ENCODE peak calls at places on chromosomes 12 and 14, in four cellular contexts. E is suprapubic skin, P is AG04450, F is heart right ventricle. D is an unnamed sample.

GRCh38 chr14:38481939-38482678 is 226.2 kb upstream of the CLEC14A start:
- DNase-seq in E (no peak), P (no peak), F (no peak), D (no peak)

GRCh38 chr12:51388066-51388799 is 3.0 kb downstream of the GALNT6 start:
- DNase-seq in E (no peak), P (no peak), F (no peak), D (peak)

GRCh38 chr12:2267624-2268477 is 215.1 kb downstream of the CACNA1C start:
- DNase-seq in E (no peak), P (no peak), F (no peak), D (peak)

GRCh38 chr14:56731187-56731586 is 79.1 kb downstream of the OTX2 start:
- DNase-seq in E (no peak), P (no peak), F (no peak), D (no peak)

GRCh38 chr12:124768462-124769165 is 95.0 kb downstream of the SCARB1 start:
- DNase-seq in E (no peak), P (no peak), F (no peak), D (no peak)

GRCh38 chr12:124727922-124728321 is 135.7 kb downstream of the SCARB1 start:
- DNase-seq in E (no peak), P (no peak), F (no peak), D (no peak)

GRCh38 chr12:31859232-31859977 is 99.8 kb upstream of the RESF1 start:
- DNase-seq in E (no peak), P (no peak), F (no peak), D (no peak)

GRCh38 chr12:10941916-10942607 is 3.0 kb upstream of the TAS2R14 start:
- DNase-seq in E (no peak), P (no peak), F (no peak), D (no peak)

GRCh38 chr14:96131836-96132235 is 72.8 kb upstream of the BDKRB2 start:
- DNase-seq in E (no peak), P (no peak), F (no peak), D (no peak)

GRCh38 chr12:52442600-52443061 is 8.5 kb upstream of the KRT75 start:
- DNase-seq in E (peak), P (peak), F (no peak), D (peak)

GRCh38 chr12:127628655-127629054 is 638.3 kb upstream of the TMEM132C start:
- DNase-seq in E (no peak), P (no peak), F (no peak), D (no peak)

GRCh38 chr12:49367381-49368239 is at the start of gene SPATS2:
- DNase-seq in E (peak), P (no peak), F (peak), D (peak)

GRCh38 chr12:92294676-92295440 is 149.2 kb upstream of the BTG1 start:
- DNase-seq in E (no peak), P (peak), F (no peak), D (no peak)

GRCh38 chr12:30517320-30517719 is 178.3 kb downstream of the IPO8 start:
- DNase-seq in E (no peak), P (no peak), F (no peak), D (no peak)

GRCh38 chr12:30519535-30519934 is 176.1 kb downstream of the IPO8 start:
- DNase-seq in E (no peak), P (no peak), F (no peak), D (no peak)

GRCh38 chr12:30514666-30515065 is 181.0 kb downstream of the IPO8 start:
- DNase-seq in E (no peak), P (no peak), F (no peak), D (no peak)

DNA sequence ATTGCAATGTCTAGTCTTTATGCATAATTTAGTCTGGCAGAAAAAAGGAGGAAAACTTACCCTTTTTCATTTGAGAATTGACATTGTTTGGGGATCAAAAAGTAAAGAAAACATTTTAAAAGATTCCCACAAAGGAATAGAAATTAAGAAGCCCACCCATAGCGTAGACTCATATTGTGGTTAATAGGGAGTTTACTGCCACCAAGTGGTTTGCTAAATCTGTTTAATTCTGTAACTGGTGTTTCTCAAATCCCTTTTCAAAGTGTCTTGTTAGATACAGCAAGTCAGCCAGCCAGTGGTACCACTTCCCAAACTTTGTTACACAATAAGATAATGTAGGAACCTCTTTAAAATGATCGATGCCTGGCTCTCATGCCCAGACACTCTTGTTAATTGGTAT is 180.3 kb downstream of the IPO8 start:
- DNase-seq in E (no peak), P (no peak), F (no peak), D (no peak)
- TF ChIP-seq CTCF in E (no peak), P (no peak), F (peak), D (no peak)

GRCh38 chr14:20935303-20935984 is 19.8 kb upstream of the RNASE2 start:
- DNase-seq in E (no peak), P (no peak), F (no peak), D (no peak)

DNA sequence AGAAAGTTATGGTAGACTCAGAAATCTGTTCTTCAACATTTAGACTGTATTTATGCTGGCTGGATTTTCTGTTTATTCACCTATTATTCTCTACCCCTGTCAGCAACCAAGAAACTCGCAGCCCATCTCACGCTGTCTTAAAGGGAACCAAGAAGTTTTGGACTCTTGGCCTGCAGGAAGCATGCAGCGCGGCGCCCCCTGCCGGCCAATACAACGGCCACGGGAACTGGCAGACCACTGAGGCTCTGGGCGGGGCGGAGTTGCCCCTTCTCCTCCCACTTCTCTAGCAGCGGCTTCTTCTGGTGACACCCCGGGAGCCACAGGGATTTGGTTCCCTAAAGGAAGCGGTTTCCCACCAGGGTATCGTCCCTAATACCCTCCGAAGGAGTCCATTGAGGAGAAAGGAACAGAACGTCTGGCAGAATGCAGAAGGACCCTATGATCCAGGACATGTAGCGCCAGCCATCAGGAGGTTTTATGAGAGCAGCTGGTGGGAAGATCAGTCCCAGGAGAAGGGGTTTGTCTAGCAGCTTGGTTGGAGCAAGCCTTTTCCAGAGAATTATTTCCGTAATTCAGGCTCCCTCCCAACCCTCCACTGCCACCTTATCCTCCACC is 21.0 kb upstream of the RNASE2 start:
- DNase-seq in E (no peak), P (no peak), F (peak), D (no peak)
- TF ChIP-seq CTCF in E (no peak), P (peak), F (peak), D (no peak)

GRCh38 chr14:67137744-67138371 is 51.4 kb upstream of the GARIN2 start:
- DNase-seq in E (no peak), P (no peak), F (no peak), D (no peak)
- TF ChIP-seq CTCF in E (no peak), P (peak), F (peak), D (no peak)

DNA sequence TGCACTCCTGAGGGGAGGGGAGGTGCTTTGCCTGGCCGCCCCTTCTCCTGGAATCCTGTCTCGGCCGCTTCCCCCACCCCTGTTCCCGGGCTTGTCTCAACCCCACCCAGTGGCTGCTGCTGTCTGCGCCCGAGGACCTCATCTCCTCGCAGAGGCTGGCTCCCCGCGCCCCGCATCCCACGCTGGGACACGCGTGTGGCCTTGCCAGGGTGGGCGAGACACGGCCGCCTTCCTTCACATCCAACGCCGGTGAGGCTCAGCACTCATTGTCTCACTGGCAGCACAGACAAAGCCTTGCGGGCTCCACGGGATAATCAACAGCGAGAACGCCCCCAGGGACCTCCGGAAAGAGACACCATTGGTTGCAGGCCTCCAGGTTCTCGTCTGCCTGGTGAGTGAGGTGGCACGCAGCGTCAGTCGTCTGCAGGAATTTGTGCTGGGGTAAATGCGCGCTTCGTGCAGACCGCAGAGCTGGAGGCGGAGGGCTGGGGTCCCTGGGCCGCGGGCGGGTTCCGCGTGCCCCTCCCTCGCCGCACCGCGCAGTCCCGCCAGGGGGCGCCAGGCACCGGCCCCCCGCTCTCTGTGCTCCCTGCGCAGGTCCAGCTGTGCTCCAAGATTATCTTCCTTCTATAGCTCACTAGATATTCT is 26.8 kb downstream of the CCDC177 start:
- DNase-seq in E (no peak), P (no peak), F (no peak), D (no peak)
- TF ChIP-seq CTCF in E (no peak), P (peak), F (peak), D (no peak)

DNA sequence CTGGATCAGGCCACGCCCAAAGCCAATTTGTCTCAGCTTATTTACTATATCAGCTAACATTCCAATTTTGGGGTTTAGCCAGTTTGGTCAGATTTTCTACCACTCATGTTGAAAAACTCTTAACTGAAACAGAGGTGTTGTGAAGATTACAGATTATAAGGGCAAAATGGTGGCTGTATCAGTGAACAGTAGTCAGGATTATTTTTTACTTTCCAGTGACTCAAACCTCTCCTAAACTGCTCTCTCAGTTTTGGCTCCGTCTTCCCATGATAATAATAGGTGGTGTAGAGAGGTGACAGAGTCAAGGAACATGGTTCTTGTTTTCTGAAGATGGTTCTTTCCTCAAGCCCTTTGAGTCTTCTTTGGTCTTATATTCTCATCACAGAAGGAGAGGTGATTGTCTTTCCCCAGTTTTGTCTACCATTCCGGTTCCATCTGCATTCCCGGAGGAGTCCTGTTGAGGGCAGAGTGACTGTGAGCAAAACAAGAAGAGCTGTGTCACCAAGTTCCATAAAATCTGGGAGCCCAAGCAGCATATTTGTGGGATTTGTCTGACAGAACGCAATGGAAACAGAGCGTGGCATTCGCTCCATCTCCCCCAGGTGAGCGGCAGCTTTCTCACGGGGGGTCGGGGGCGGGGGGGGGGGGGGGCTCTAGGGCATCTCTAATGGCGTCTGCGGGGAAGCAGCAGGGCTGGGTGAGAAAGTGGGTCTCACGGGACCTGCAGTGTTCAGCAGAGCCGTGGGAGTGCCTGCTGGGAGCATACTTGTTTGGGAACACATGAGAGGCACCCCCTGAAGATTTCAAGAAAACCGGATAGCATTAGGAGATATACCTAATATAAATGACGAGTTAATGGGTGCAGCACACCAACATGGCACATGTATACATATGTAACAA is 59.1 kb downstream of the TBC1D30 start:
- DNase-seq in E (no peak), P (no peak), F (no peak), D (no peak)
- TF ChIP-seq CTCF in E (no peak), P (no peak), F (no peak), D (no peak)

GRCh38 chr14:92877757-92878431 is 45.1 kb upstream of the CHGA start:
- DNase-seq in E (no peak), P (no peak), F (peak), D (peak)

GRCh38 chr14:92884410-92884809 is 38.5 kb upstream of the CHGA start:
- DNase-seq in E (no peak), P (no peak), F (no peak), D (no peak)

GRCh38 chr14:92883066-92883465 is 39.9 kb upstream of the CHGA start:
- DNase-seq in E (no peak), P (no peak), F (no peak), D (no peak)

GRCh38 chr14:92880351-92880750 is 42.6 kb upstream of the CHGA start:
- DNase-seq in E (no peak), P (no peak), F (no peak), D (no peak)

GRCh38 chr14:92880851-92881250 is 42.1 kb upstream of the CHGA start:
- DNase-seq in E (no peak), P (no peak), F (no peak), D (no peak)
- TF ChIP-seq CTCF in E (no peak), P (peak), F (peak), D (no peak)

GRCh38 chr12:42144424-42145196 is at the start of gene GXYLT1:
- DNase-seq in E (peak), P (peak), F (peak), D (peak)

GRCh38 chr12:42145197-42145549 is 499 bp upstream of the GXYLT1 start:
- DNase-seq in E (no peak), P (no peak), F (no peak), D (no peak)

GRCh38 chr12:42144174-42144423 is 575 bp downstream of the GXYLT1 start:
- DNase-seq in E (no peak), P (no peak), F (no peak), D (no peak)

GRCh38 chr12:42143401-42144173 is 1.1 kb downstream of the GXYLT1 start:
- DNase-seq in E (no peak), P (no peak), F (no peak), D (no peak)

DNA sequence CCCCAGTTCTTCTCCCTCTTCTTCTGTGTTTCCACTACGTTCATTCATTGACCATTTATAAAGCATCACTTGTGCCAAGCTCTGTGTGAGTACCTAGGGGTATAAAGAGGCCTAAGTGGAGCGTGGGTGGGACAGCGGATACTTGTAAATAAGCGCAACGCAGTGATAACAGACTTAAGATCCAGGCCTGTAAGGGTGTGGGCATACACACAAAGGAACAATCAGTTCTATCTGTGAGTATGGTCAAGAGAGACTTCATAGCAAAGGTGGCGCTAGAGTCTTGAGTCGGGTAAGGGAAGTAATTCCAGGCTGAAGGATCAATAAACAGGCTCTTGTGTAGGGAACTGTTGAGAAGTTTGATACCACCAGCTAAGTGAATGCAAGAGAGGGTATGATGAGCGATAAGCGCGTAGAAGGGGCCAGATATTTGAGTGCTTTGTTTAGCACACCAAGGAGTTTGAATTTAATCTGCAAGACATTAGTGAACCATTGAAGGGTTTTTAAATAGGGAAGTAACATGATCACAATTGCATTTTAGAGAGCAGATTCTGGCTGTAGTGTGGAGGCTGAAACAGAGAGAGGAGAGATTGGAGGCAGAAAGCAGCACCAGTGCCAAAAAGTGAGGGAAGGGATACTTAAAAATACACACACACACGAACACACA is 1.0 kb upstream of the GXYLT1 start:
- DNase-seq in E (no peak), P (no peak), F (no peak), D (no peak)
- TF ChIP-seq CTCF in E (no peak), P (no peak), F (no peak), D (no peak)

GRCh38 chr14:102071283-102071998 is 15.4 kb downstream of the HSP90AA1 start:
- DNase-seq in E (no peak), P (peak), F (no peak), D (no peak)

GRCh38 chr14:102076793-102077759 is 9.8 kb downstream of the HSP90AA1 start:
- DNase-seq in E (no peak), P (no peak), F (no peak), D (no peak)

GRCh38 chr14:102078344-102078743 is 8.5 kb downstream of the HSP90AA1 start:
- DNase-seq in E (no peak), P (no peak), F (no peak), D (no peak)

GRCh38 chr14:102075155-102075554 is 11.7 kb downstream of the HSP90AA1 start:
- DNase-seq in E (no peak), P (no peak), F (no peak), D (no peak)

DNA sequence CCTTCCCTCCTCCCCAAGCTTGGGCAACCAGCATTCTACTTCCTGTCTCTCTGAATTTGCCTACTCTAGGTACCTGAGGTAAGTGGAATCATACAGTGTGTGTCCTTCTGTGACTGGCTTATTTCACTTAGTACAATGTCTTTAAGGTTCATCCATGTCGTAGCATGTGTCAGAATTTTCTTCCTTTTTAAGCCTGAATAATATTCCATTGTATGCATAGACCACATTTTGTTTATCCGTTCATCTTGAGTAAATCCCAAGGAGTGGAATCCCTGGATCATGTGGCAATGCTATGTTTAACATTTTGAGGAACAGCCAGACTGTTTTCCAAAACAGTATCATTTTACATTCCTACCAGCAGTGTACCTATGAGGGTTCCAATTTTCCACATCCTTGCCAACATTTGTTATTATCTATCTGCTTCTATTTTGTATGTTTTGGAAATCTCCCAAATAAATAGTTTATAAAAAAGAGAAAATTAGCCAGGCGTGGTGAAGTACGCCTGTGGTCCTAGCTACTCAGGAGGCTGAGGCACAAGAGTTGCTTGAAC is 12.4 kb downstream of the HSP90AA1 start:
- DNase-seq in E (no peak), P (no peak), F (no peak), D (no peak)
- TF ChIP-seq CTCF in E (no peak), P (peak), F (no peak), D (no peak)

DNA sequence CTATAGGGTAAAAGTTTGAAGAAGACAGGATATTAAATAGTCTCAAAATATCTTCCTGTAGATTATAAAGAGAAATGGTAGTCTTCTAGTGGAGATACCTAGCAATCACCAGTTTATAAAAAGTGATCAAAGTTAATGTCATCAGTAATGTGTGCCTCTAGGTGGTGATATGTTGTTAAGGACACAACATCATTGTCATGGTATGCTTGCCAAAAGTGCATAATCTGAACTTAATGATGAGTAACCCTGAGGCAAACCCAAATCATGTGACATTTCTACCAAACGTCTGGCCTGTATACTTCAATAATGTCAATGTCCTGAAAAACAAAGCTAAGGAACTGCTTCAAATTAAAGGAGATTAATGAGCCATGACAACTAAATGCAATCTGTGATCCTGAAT is 214.7 kb downstream of the PHLDA1 start:
- DNase-seq in E (no peak), P (no peak), F (no peak), D (no peak)
- TF ChIP-seq CTCF in E (no peak), P (no peak), F (peak), D (no peak)

GRCh38 chr12:58105225-58106119 is 164.1 kb downstream of the ATP23 start:
- DNase-seq in E (no peak), P (no peak), F (no peak), D (no peak)
- TF ChIP-seq CTCF in E (no peak), P (peak), F (peak), D (no peak)

D was measured in lower leg skin.